ENCODE peak calls at places on chromosomes 13 and 19, in ten cellular contexts. L is CD4-positive, alpha-beta T cell; M is mesendoderm; V is heart right ventricle; U is Kasumi-1; F is Daoy; O is GF-D8; J is stimulated activated CD8-positive, alpha-beta memory T cell treated with anti-CD3 and anti-CD28 coated beads, Interleukin-15, amount 100 ng/mL, for 24 hours; X is sigmoid colon; R is AG04450. Q is an unnamed sample.

GRCh38 chr19:47661571-47661970 is 51.7 kb upstream of the EHD2 start:
- DNase-seq in M (no peak), U (no peak), F (no peak), R (no peak), L (no peak), X (no peak), O (no peak), V (no peak), J (no peak), Q (no peak)

GRCh38 chr19:33950141-33950805 is 153.6 kb downstream of the KCTD15 start:
- DNase-seq in L (no peak), O (no peak), X (no peak), U (no peak), F (peak), J (no peak), R (no peak), V (no peak), M (no peak), Q (no peak)

GRCh38 chr19:6723738-6724137 is 3.3 kb upstream of the C3 start:
- DNase-seq in J (no peak), V (no peak), U (peak), R (no peak), M (no peak), X (no peak), F (no peak), O (peak), L (no peak), Q (no peak)

GRCh38 chr19:7629347-7630054 is at the start of the genes PET100 and XAB2:
- DNase-seq in O (peak), J (peak), R (peak), U (peak), F (peak), M (peak), L (peak), X (peak), V (peak), Q (peak)

GRCh38 chr13:101751488-101751887 is 299.0 kb downstream of the ITGBL1 start:
- DNase-seq in V (no peak), R (peak), M (peak), O (no peak), X (no peak), J (no peak), F (peak), L (no peak), U (no peak), Q (no peak)

GRCh38 chr13:106373304-106373988 is 162.0 kb downstream of the EFNB2 start:
- DNase-seq in X (no peak), O (peak), V (no peak), F (no peak), M (no peak), L (no peak), U (peak), J (no peak), R (no peak), Q (no peak)

GRCh38 chr13:98315902-98316301 is 138.8 kb upstream of the RNF113B start:
- DNase-seq in V (peak), R (no peak), O (no peak), M (no peak), J (no peak), X (no peak), U (no peak), L (no peak), F (no peak), Q (no peak)

GRCh38 chr19:3333662-3334061 is 32.7 kb upstream of the NFIC start:
- DNase-seq in V (no peak), U (no peak), O (no peak), M (no peak), F (no peak), J (no peak), R (no peak), L (no peak), X (no peak), Q (no peak)

GRCh38 chr19:6425732-6426686 is 1.4 kb upstream of the KHSRP start:
- DNase-seq in J (no peak), M (peak), X (no peak), V (no peak), U (peak), R (no peak), O (peak), L (no peak), F (no peak), Q (no peak)

GRCh38 chr13:20182231-20182846 is 10.4 kb downstream of the GJB2 start:
- DNase-seq in V (no peak), O (peak), U (peak), J (no peak), M (peak), R (peak), L (peak), F (peak), X (no peak), Q (no peak)

Q was measured in SIG-M5.